ENCODE peak calls at places on chromosomes 7 and 10, in four cellular contexts. E, O, V and G are unnamed samples.

GRCh38 chr7:133698127-133698526 is 429.0 kb upstream of the LRGUK start:
- DNase-seq in E (no peak), O (no peak), V (no peak), G (no peak)

GRCh38 chr7:42065942-42066341 is 171.1 kb downstream of the GLI3 start:
- DNase-seq in E (no peak), O (no peak), V (no peak), G (no peak)

GRCh38 chr7:4113271-4113670 is 568.8 kb upstream of the FOXK1 start:
- DNase-seq in E (no peak), O (no peak), V (no peak), G (no peak)

GRCh38 chr7:101913876-101914275 is 96.5 kb downstream of the CUX1 start:
- DNase-seq in E (no peak), O (no peak), V (no peak), G (no peak)

GRCh38 chr7:133863362-133864061 is 263.6 kb upstream of the LRGUK start:
- DNase-seq in E (no peak), O (no peak), V (no peak), G (no peak)

GRCh38 chr10:17512341-17513001 is 58.1 kb upstream of the ST8SIA6 start:
- DNase-seq in E (peak; percentile 91), O (no peak), V (no peak), G (no peak)

GRCh38 chr7:24741691-24742639 is 15.3 kb downstream of the GSDME start:
- DNase-seq in E (peak; percentile 95), O (no peak), V (no peak), G (peak; percentile 73)

GRCh38 chr10:38143587-38143986 is 49.5 kb downstream of the ZNF37A start:
- DNase-seq in E (no peak), O (no peak), V (no peak), G (no peak)

GRCh38 chr10:11328264-11329054 is 283.0 kb downstream of the USP6NL start:
- DNase-seq in E (no peak), O (no peak), V (no peak), G (peak; percentile 54)

GRCh38 chr10:87660484-87661133 is 931 bp downstream of the PAPSS2 start:
- DNase-seq in E (no peak), O (no peak), V (no peak), G (no peak)

GRCh38 chr10:76779163-76779820 is 858.3 kb downstream of the KCNMA1 start:
- DNase-seq in E (no peak), O (no peak), V (no peak), G (no peak)

GRCh38 chr7:1368150-1368681 is 91.1 kb downstream of the MICALL2 start:
- DNase-seq in E (no peak), O (no peak), V (no peak), G (no peak)
- H3K27me3 ChIP-seq in E (peaks cover 42% of the 10 kb centered on the region), O (peaks cover 88% of the 10 kb centered on the region), V (peaks cover 76% of the 10 kb centered on the region), G (peaks cover 47% of the 10 kb centered on the region)

GRCh38 chr7:27175005-27175625 is 995 bp upstream of the HOXA10 start:
- DNase-seq in E (peak; percentile 50), O (peak; percentile 32), V (no peak), G (no peak)
- H3K4me3 ChIP-seq in E (peak overlapping the region; percentile 54), O (peak overlapping the region; percentile 5), V (no peak overlapping the region), G (peak overlapping the region; percentile 79)

GRCh38 chr10:905972-906371 is 25.5 kb downstream of the LARP4B start:
- DNase-seq in E (no peak), O (no peak), V (no peak), G (no peak)
- H3K36me3 ChIP-seq in E (peaks cover 42% of the 10 kb centered on the region), O (no peaks in the 10 kb centered on the region), V (no peaks in the 10 kb centered on the region), G (no peaks in the 10 kb centered on the region)

GRCh38 chr10:111104811-111105210 is 28.0 kb downstream of the ADRA2A start:
- DNase-seq in E (no peak), O (no peak), V (no peak), G (no peak)

GRCh38 chr10:111103196-111103595 is 26.4 kb downstream of the ADRA2A start:
- DNase-seq in E (no peak), O (no peak), V (no peak), G (no peak)

GRCh38 chr10:111100198-111100597 is 23.4 kb downstream of the ADRA2A start:
- DNase-seq in E (no peak), O (no peak), V (no peak), G (no peak)

GRCh38 chr10:111106081-111106480 is 29.3 kb downstream of the ADRA2A start:
- DNase-seq in E (no peak), O (no peak), V (no peak), G (no peak)

DNA sequence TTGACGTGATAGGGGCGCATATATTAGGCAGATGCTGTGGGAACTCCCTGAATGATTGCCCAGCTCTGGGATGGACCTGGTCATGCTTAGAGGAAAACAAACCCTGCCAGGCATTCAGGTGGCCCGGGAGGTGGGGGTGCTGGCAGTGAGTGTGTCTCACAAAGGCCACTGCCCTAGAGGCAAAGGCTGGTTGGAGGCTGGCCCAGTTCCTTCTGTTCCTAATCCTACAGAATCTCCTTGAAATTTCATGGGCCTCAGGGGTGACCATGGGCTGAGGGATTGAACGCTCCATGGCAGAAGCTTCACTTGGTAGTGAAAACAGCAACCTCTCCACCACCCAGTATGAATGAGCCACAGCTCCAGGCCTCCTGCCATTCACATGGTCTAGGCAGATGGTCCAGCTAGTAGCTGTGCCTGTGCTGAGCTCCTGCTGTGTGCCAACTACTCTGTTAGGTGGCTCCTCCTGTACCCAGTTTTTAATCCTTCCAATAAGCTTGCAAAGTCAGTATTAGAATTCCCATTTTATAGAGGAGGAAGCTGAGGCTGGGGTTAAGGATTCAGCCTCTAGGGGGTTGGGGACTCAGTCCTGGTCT is 25.6 kb downstream of the ADRA2A start:
- DNase-seq in E (no peak), O (no peak), V (no peak), G (no peak)
- H3K27me3 ChIP-seq in E (no peaks in the 10 kb centered on the region), O (no peaks in the 10 kb centered on the region), V (peaks cover 5% of the 10 kb centered on the region), G (peaks cover 30% of the 10 kb centered on the region)

GRCh38 chr7:139034336-139034735 is 1.5 kb downstream of the ZC3HAV1L start:
- DNase-seq in E (no peak), O (no peak), V (no peak), G (no peak)

GRCh38 chr7:139034855-139035587 is 821 bp downstream of the ZC3HAV1L start:
- DNase-seq in E (no peak), O (no peak), V (peak; percentile 47), G (peak; percentile 42)

GRCh38 chr7:139035588-139036353 is at the start of gene ZC3HAV1L:
- DNase-seq in E (peak; percentile 66), O (no peak), V (peak; percentile 70), G (peak; percentile 64)

GRCh38 chr7:139038691-139039090 is 2.8 kb upstream of the ZC3HAV1L start:
- DNase-seq in E (no peak), O (no peak), V (no peak), G (no peak)

DNA sequence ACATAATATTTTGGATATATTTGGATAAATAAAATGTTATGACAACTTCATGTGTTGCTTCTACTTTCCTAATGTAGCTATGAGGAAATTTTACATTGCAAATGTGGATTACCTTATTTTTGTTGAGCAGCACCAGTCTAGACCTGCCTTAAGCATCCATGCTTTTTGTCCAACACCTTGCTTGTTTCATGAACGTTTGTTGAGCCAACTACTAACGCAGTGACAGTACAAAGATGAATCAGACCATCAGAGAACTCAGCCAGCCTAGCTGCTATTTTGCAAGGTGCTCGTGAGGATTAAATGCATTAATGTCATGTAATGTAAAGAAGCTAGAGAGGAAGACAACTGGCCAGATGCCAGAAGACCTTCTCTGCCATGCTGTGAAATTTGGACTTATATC is 1.1 kb upstream of the ZC3HAV1L start:
- DNase-seq in E (no peak), O (no peak), V (no peak), G (no peak)
- H3K4me3 ChIP-seq in E (no peak overlapping the region), O (no peak overlapping the region), V (no peak overlapping the region), G (no peak overlapping the region)

DNA sequence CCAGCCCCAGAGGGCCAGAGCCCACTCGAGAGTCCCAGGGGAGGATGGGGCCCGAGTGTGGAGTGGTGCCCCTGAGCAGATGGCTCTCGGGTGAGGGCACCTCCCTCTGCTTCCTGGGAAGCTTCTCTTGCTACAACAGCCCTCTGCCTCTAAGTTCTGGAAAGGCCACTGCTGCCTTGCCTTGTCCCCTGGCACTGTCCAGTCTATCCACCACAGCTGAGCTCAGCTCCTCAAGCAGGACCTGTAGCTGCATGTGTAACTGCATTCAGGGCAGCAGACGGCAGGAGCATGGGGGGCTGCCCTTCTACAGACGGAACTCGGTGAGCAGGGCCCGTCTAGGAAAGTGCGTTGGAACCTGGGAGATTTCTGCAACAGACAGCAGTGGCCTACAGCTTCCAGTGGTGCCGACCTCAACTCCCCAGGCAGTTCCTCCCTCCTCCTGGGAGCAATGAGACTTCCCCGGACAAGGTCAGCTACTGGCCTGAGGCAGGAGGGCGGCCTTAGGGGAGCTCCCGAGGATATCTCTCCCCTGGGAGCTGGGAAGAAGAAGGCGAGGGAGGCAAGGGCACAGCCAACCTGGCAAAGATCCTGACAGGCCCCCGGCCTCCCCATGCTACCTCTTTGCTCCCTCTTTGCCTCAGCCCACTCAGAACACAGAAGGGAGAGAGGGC is 88.5 kb downstream of the DLG5 start:
- DNase-seq in E (no peak), O (no peak), V (no peak), G (no peak)
- H3K36me3 ChIP-seq in E (peaks cover 96% of the 10 kb centered on the region), O (no peaks in the 10 kb centered on the region), V (no peaks in the 10 kb centered on the region), G (peaks cover 86% of the 10 kb centered on the region)